ENCODE peak calls at places on chromosome 13, in five cellular contexts. One of them, this sample, is unnamed.

GRCh38 chr13:20465218-20465879 is 60.3 kb downstream of the CRYL1 start:
- DNase-seq in H1: no peak
- DNase-seq in heart left ventricle: no peak
- DNase-seq in HCT116: no peak
- DNase-seq in transverse colon: peak; percentile 42
- DNase-seq in this sample: no peak

GRCh38 chr13:46817081-46817480 is 20.1 kb upstream of the ESD start:
- DNase-seq in transverse colon: no peak
- DNase-seq in heart left ventricle: no peak
- DNase-seq in H1: no peak
- DNase-seq in HCT116: no peak
- DNase-seq in this sample: no peak

GRCh38 chr13:38898481-38898880 is 92.2 kb downstream of the STOML3 start:
- DNase-seq in heart left ventricle: no peak
- DNase-seq in H1: no peak
- DNase-seq in transverse colon: no peak
- DNase-seq in HCT116: no peak
- DNase-seq in this sample: no peak

GRCh38 chr13:65959305-65959704 is 1270.8 kb downstream of the PCDH9 start:
- DNase-seq in HCT116: no peak
- DNase-seq in heart left ventricle: no peak
- DNase-seq in transverse colon: no peak
- DNase-seq in H1: no peak
- DNase-seq in this sample: no peak

GRCh38 chr13:75258159-75258782 is 223.7 kb downstream of the TBC1D4 start:
- DNase-seq in HCT116: peak; percentile 23
- DNase-seq in heart left ventricle: no peak
- DNase-seq in H1: no peak
- DNase-seq in transverse colon: no peak
- DNase-seq in this sample: no peak

GRCh38 chr13:99299545-99300341 is 7.5 kb downstream of the GPR183 start:
- DNase-seq in heart left ventricle: no peak
- DNase-seq in transverse colon: no peak
- DNase-seq in HCT116: no peak
- DNase-seq in H1: no peak
- DNase-seq in this sample: no peak

GRCh38 chr13:52012512-52012836 is 276 bp downstream of the ALG11 start:
- DNase-seq in transverse colon: no peak
- DNase-seq in H1: no peak
- DNase-seq in heart left ventricle: no peak
- DNase-seq in HCT116: no peak
- DNase-seq in this sample: no peak

GRCh38 chr13:34883381-34883780 is 58.7 kb upstream of the NBEA start:
- DNase-seq in transverse colon: no peak
- DNase-seq in HCT116: no peak
- DNase-seq in H1: no peak
- DNase-seq in heart left ventricle: no peak
- DNase-seq in this sample: peak; percentile 27

GRCh38 chr13:32783067-32783466 is 196.8 kb downstream of the PDS5B start:
- DNase-seq in transverse colon: no peak
- DNase-seq in HCT116: no peak
- DNase-seq in heart left ventricle: no peak
- DNase-seq in H1: no peak
- DNase-seq in this sample: no peak

GRCh38 chr13:33453911-33454310 is 168.4 kb upstream of the STARD13 start:
- DNase-seq in heart left ventricle: no peak
- DNase-seq in H1: no peak
- DNase-seq in HCT116: no peak
- DNase-seq in transverse colon: no peak
- DNase-seq in this sample: no peak

GRCh38 chr13:33348366-33348765 is 62.8 kb upstream of the STARD13 start:
- DNase-seq in transverse colon: no peak
- DNase-seq in heart left ventricle: no peak
- DNase-seq in H1: no peak
- DNase-seq in HCT116: no peak
- DNase-seq in this sample: no peak

GRCh38 chr13:26549713-26550112 is 7.8 kb upstream of the WASF3 start:
- DNase-seq in H1: no peak
- DNase-seq in heart left ventricle: no peak
- DNase-seq in transverse colon: no peak
- DNase-seq in HCT116: no peak
- DNase-seq in this sample: no peak

GRCh38 chr13:67568205-67568604 is 338.1 kb upstream of the PCDH9 start:
- DNase-seq in HCT116: no peak
- DNase-seq in H1: no peak
- DNase-seq in heart left ventricle: no peak
- DNase-seq in transverse colon: no peak
- DNase-seq in this sample: no peak

GRCh38 chr13:43159007-43159406 is 135.6 kb downstream of the DNAJC15 start:
- DNase-seq in HCT116: no peak
- DNase-seq in H1: no peak
- DNase-seq in heart left ventricle: no peak
- DNase-seq in transverse colon: no peak
- DNase-seq in this sample: peak; percentile 45

GRCh38 chr13:44969858-44970484 is 19.3 kb downstream of the NUFIP1 start:
- DNase-seq in HCT116: peak; percentile 26
- DNase-seq in transverse colon: no peak
- DNase-seq in heart left ventricle: no peak
- DNase-seq in H1: no peak
- DNase-seq in this sample: no peak

GRCh38 chr13:36154567-36155231 is 23.5 kb upstream of the DCLK1 start:
- DNase-seq in transverse colon: no peak
- DNase-seq in heart left ventricle: no peak
- DNase-seq in H1: no peak
- DNase-seq in HCT116: no peak
- DNase-seq in this sample: peak; percentile 16

GRCh38 chr13:104315606-104316005 is 1249.4 kb upstream of the SLC10A2 start:
- DNase-seq in transverse colon: no peak
- DNase-seq in HCT116: peak; percentile 3
- DNase-seq in heart left ventricle: no peak
- DNase-seq in H1: no peak
- DNase-seq in this sample: no peak

GRCh38 chr13:78806457-78806856 is 147.5 kb upstream of the OBI1 start:
- DNase-seq in H1: no peak
- DNase-seq in HCT116: no peak
- DNase-seq in heart left ventricle: no peak
- DNase-seq in transverse colon: no peak
- DNase-seq in this sample: no peak

GRCh38 chr13:45242070-45242469 is 41.2 kb upstream of the KCTD4 start:
- DNase-seq in HCT116: peak; percentile 15
- DNase-seq in H1: no peak
- DNase-seq in heart left ventricle: no peak
- DNase-seq in transverse colon: peak; percentile 33
- DNase-seq in this sample: no peak

GRCh38 chr13:97434417-97435296 is 688 bp downstream of the RAP2A start:
- DNase-seq in transverse colon: peak; percentile 43
- DNase-seq in H1: no peak
- DNase-seq in HCT116: no peak
- DNase-seq in heart left ventricle: peak; percentile 76
- DNase-seq in this sample: peak; percentile 50

GRCh38 chr13:97431365-97431764 is 2.6 kb upstream of the RAP2A start:
- DNase-seq in heart left ventricle: no peak
- DNase-seq in HCT116: no peak
- DNase-seq in H1: no peak
- DNase-seq in transverse colon: no peak
- DNase-seq in this sample: no peak

GRCh38 chr13:97433727-97434416 is at the start of gene RAP2A:
- DNase-seq in transverse colon: peak; percentile 91
- DNase-seq in H1: peak; percentile 74
- DNase-seq in heart left ventricle: peak; percentile 97
- DNase-seq in HCT116: peak; percentile 65
- DNase-seq in this sample: peak; percentile 92

GRCh38 chr13:97432232-97432916 is 1.6 kb upstream of the RAP2A start:
- DNase-seq in transverse colon: no peak
- DNase-seq in H1: no peak
- DNase-seq in heart left ventricle: no peak
- DNase-seq in HCT116: no peak
- DNase-seq in this sample: no peak

DNA sequence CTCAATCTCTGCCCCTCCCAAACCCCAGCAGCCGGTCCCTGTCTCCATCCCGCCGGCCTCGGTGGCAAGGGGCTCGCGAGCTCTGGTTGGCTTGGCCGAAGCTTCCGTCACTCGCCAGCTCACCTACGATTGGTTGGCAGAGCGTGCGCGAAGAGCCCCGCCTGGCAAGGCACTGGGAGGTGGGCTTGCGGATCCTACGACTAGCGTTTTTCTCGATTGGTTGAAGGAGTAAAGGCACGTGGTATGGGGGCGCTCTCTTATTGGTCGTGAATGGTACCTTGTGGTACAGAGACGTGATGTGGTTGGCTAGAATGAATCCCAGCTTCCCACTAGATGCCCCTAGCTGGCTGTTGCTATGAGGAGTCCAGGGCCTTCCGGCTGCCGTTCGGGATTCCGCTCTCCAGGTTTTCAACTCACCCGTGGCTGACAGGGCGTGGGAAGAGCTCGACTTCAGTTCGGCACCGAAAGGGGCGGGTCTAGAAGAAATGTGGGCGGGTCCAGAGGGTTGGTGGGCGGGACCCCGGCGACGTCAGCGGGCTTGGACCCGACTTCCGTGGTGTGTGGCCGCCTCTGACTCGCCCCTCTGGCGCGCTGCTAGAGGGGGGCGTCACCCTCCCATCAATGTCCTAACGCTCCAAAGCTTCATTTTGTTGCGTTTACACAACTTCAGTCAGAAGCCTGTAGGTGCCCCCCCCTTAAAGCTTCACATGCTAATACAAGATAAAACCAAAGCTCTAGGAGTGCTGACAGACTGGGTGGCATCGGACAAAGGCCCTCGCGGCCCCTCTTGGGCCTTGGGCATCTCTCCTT is 847 bp upstream of the RAP2A start:
- DNase-seq in HCT116: peak; percentile 98
- DNase-seq in heart left ventricle: peak; percentile 99
- DNase-seq in H1: peak; percentile 99
- DNase-seq in transverse colon: peak; percentile 99
- DNase-seq in this sample: peak; percentile 97
- TF ChIP-seq POLR2A in HCT116: no peak
- TF ChIP-seq POLR2A in heart left ventricle: no peak
- TF ChIP-seq POLR2A in H1: peak; percentile 75
- TF ChIP-seq POLR2A in transverse colon: no peak
- TF ChIP-seq POLR2A in this sample: peak; percentile 26

GRCh38 chr13:80337011-80337688 is 3.8 kb downstream of the SPRY2 start:
- DNase-seq in HCT116: no peak
- DNase-seq in transverse colon: peak; percentile 21
- DNase-seq in heart left ventricle: no peak
- DNase-seq in H1: no peak
- DNase-seq in this sample: no peak

GRCh38 chr13:80338781-80339577 is 1.9 kb downstream of the SPRY2 start:
- DNase-seq in HCT116: no peak
- DNase-seq in transverse colon: peak; percentile 60
- DNase-seq in heart left ventricle: peak; percentile 80
- DNase-seq in H1: no peak
- DNase-seq in this sample: peak; percentile 63

GRCh38 chr13:80336335-80336734 is 4.6 kb downstream of the SPRY2 start:
- DNase-seq in heart left ventricle: no peak
- DNase-seq in transverse colon: no peak
- DNase-seq in HCT116: no peak
- DNase-seq in H1: no peak
- DNase-seq in this sample: no peak

GRCh38 chr13:80339578-80339840 is 1.4 kb downstream of the SPRY2 start:
- DNase-seq in heart left ventricle: no peak
- DNase-seq in transverse colon: no peak
- DNase-seq in HCT116: no peak
- DNase-seq in H1: no peak
- DNase-seq in this sample: no peak

DNA sequence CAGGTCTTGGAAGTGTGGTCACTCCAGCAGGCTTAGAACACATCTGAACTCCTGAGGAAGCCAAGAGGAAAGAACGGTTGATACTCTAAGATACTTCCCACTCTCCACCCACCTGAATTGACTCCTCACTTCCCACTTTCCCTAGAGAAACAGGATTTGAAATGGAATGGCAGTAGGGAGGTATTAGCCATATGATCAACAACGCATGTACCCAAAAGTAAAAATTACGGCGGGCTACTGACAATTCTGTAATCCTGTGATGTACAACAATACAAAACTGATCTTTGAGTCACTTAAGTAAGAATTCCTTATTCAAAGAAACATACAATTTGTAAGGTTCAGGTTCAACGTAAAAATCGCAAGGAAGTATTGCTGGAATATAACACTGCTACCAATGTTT is 3.2 kb downstream of the SPRY2 start:
- DNase-seq in heart left ventricle: no peak
- DNase-seq in H1: no peak
- DNase-seq in transverse colon: no peak
- DNase-seq in HCT116: no peak
- DNase-seq in this sample: no peak
- H3K27ac ChIP-seq in heart left ventricle: peak overlapping the region; percentile 98
- H3K27ac ChIP-seq in H1: no peak overlapping the region
- H3K27ac ChIP-seq in transverse colon: peak overlapping the region; percentile 96
- H3K27ac ChIP-seq in HCT116: no peak overlapping the region
- H3K27ac ChIP-seq in this sample: no peak overlapping the region

DNA sequence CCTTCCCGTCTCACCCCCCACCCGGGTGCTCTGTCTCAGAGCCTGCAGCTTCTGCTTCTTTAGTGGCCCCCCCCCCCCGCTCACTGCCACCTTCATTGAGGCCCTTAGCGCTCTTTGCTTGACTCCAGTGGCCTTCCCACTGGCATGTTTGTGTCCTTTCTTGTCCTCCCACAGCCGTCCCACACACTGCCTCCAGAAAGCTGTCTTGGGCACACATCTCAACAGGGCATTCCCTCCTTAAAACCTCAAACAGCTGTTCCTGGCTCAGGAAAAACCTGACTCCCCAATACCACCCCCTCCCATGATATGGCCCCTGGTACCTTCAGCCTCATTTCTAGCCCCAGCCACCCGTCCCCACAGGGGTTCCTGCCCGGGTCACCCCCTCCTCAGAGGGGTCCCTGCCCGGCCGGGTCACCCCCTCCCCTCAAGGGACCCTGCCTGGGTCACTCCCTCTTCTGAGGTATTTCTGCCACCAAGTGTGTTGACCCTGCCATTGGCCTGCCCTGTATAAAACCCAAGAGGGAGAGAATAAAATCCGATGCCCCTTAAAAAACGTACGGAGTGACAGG is 8.9 kb downstream of the B3GLCT start:
- DNase-seq in H1: no peak
- DNase-seq in transverse colon: no peak
- DNase-seq in HCT116: no peak
- DNase-seq in heart left ventricle: no peak
- DNase-seq in this sample: no peak
- H3K9me3 ChIP-seq in H1: no peaks in the 10 kb centered on the region
- H3K9me3 ChIP-seq in transverse colon: no peaks in the 10 kb centered on the region
- H3K9me3 ChIP-seq in HCT116: no peaks in the 10 kb centered on the region
- H3K9me3 ChIP-seq in heart left ventricle: no peaks in the 10 kb centered on the region
- H3K9me3 ChIP-seq in this sample: no peaks in the 10 kb centered on the region

GRCh38 chr13:113411216-113412023 is 41.9 kb downstream of the ADPRHL1 start:
- DNase-seq in transverse colon: peak; percentile 52
- DNase-seq in HCT116: peak; percentile 84
- DNase-seq in heart left ventricle: peak; percentile 86
- DNase-seq in H1: no peak
- DNase-seq in this sample: no peak

GRCh38 chr13:113412440-113412839 is 40.8 kb downstream of the ADPRHL1 start:
- DNase-seq in transverse colon: no peak
- DNase-seq in heart left ventricle: peak; percentile 57
- DNase-seq in HCT116: no peak
- DNase-seq in H1: no peak
- DNase-seq in this sample: no peak

GRCh38 chr13:113413178-113413897 is 40.0 kb downstream of the ADPRHL1 start:
- DNase-seq in HCT116: no peak
- DNase-seq in heart left ventricle: peak; percentile 65
- DNase-seq in H1: no peak
- DNase-seq in transverse colon: no peak
- DNase-seq in this sample: no peak

GRCh38 chr13:113408562-113408961 is 44.6 kb upstream of the GRTP1 start:
- DNase-seq in HCT116: no peak
- DNase-seq in transverse colon: no peak
- DNase-seq in heart left ventricle: no peak
- DNase-seq in H1: no peak
- DNase-seq in this sample: peak; percentile 1

GRCh38 chr13:113410472-113411201 is 42.7 kb downstream of the ADPRHL1 start:
- DNase-seq in H1: no peak
- DNase-seq in heart left ventricle: peak; percentile 55
- DNase-seq in transverse colon: peak; percentile 25
- DNase-seq in HCT116: peak; percentile 89
- DNase-seq in this sample: no peak
- TF ChIP-seq POLR2A in H1: no peak
- TF ChIP-seq POLR2A in heart left ventricle: no peak
- TF ChIP-seq POLR2A in transverse colon: no peak
- TF ChIP-seq POLR2A in HCT116: no peak
- TF ChIP-seq POLR2A in this sample: no peak

This sample was measured in ovary.